ENCODE peak calls at places on chromosomes 5 and 9, in five cellular contexts. L, U, S, H and G are unnamed samples.

GRCh38 chr9:84216151-84216550 is 124.4 kb downstream of the SLC28A3 start:
- DNase-seq in L (no peak), U (no peak), S (no peak), H (no peak), G (no peak)

GRCh38 chr5:135059000-135059923 is 25.2 kb upstream of the PITX1 start:
- DNase-seq in L (no peak), U (no peak), S (no peak), H (no peak), G (no peak)

GRCh38 chr5:172769598-172770373 is 1.2 kb downstream of the DUSP1 start:
- DNase-seq in L (peak), U (peak), S (no peak), H (no peak), G (no peak)

GRCh38 chr5:83924891-83925290 is 204.2 kb upstream of the HAPLN1 start:
- DNase-seq in L (no peak), U (no peak), S (no peak), H (no peak), G (no peak)

GRCh38 chr9:112180387-112180881 is 5.3 kb upstream of the SUSD1 start:
- DNase-seq in L (no peak), U (peak), S (no peak), H (no peak), G (no peak)

GRCh38 chr9:105293408-105293807 is 49.0 kb downstream of the SLC44A1 start:
- DNase-seq in L (no peak), U (no peak), S (no peak), H (no peak), G (no peak)

GRCh38 chr5:36662291-36662851 is 56.0 kb downstream of the SLC1A3 start:
- DNase-seq in L (no peak), U (no peak), S (no peak), H (no peak), G (peak)

GRCh38 chr5:15502208-15502607 is 2.2 kb downstream of the FBXL7 start:
- DNase-seq in L (no peak), U (no peak), S (no peak), H (no peak), G (no peak)

GRCh38 chr5:52727568-52727967 is 60.1 kb upstream of the ITGA1 start:
- DNase-seq in L (no peak), U (no peak), S (peak), H (no peak), G (no peak)

GRCh38 chr9:6911901-6912650 is 154.3 kb downstream of the KDM4C start:
- DNase-seq in L (no peak), U (no peak), S (no peak), H (no peak), G (no peak)

GRCh38 chr5:173512637-173513435 is 103.6 kb downstream of the BOD1 start:
- DNase-seq in L (no peak), U (no peak), S (no peak), H (no peak), G (no peak)

GRCh38 chr5:112878760-112879159 is 17.7 kb downstream of the SRP19 start:
- DNase-seq in L (no peak), U (peak), S (no peak), H (no peak), G (no peak)

GRCh38 chr9:127285957-127286356 is 21.4 kb downstream of the GARNL3 start:
- DNase-seq in L (no peak), U (no peak), S (no peak), H (no peak), G (no peak)

GRCh38 chr5:114308017-114308416 is 53.9 kb upstream of the KCNN2 start:
- DNase-seq in L (no peak), U (no peak), S (no peak), H (no peak), G (no peak)

GRCh38 chr9:123929177-123929869 is 603 bp downstream of the DENND1A start:
- DNase-seq in L (no peak), U (no peak), S (peak), H (no peak), G (peak)

GRCh38 chr9:88388886-88389617 is 808 bp downstream of the SPIN1 start:
- DNase-seq in L (no peak), U (peak), S (peak), H (peak), G (peak)

GRCh38 chr9:748861-749497 is 92.5 kb upstream of the DMRT1 start:
- DNase-seq in L (no peak), U (no peak), S (no peak), H (no peak), G (no peak)

GRCh38 chr5:72153551-72153950 is 46.3 kb downstream of the MAP1B start:
- DNase-seq in L (no peak), U (no peak), S (no peak), H (no peak), G (no peak)

GRCh38 chr5:72152506-72152905 is 45.2 kb downstream of the MAP1B start:
- DNase-seq in L (no peak), U (no peak), S (no peak), H (no peak), G (no peak)

GRCh38 chr5:72156921-72157320 is 49.6 kb downstream of the MAP1B start:
- DNase-seq in L (no peak), U (no peak), S (peak), H (no peak), G (no peak)

GRCh38 chr5:72151646-72152045 is 44.4 kb downstream of the MAP1B start:
- DNase-seq in L (no peak), U (no peak), S (no peak), H (no peak), G (no peak)

DNA sequence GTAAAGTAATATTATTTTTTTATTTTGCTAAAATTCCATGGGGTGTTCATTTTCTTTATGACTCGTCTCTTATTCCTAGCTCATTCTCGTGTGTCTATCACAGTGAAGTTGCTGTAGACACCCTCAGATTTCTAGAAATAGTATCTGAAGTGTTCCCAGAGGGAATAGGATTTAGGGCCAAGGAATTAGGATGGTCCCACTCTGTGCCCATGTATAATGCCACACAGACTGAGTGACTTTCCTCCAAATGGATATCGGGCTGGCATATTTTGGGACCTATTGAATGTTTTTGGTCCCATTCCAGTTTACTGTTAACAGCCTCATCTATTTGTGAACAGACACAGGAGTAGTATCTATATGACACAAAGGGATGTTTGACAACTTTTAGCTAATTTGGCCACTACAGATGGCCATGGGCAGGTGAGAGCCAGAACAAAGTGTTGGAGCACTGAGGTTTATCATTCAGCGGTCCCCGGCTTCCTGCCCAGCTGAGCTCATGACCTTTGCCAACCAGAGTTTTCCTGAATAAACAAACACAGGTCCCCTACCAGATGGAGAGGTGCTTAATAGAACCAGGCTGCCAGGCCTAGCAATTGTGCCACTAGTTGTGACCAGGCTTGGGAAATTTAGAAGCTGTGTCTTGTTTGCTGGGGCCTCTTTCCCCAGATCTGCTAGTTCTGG is 46.9 kb downstream of the MAP1B start:
- DNase-seq in L (peak), U (no peak), S (no peak), H (no peak), G (no peak)
- H3K27ac ChIP-seq in L (peak), U (no peak), S (peak), H (peak), G (peak)

DNA sequence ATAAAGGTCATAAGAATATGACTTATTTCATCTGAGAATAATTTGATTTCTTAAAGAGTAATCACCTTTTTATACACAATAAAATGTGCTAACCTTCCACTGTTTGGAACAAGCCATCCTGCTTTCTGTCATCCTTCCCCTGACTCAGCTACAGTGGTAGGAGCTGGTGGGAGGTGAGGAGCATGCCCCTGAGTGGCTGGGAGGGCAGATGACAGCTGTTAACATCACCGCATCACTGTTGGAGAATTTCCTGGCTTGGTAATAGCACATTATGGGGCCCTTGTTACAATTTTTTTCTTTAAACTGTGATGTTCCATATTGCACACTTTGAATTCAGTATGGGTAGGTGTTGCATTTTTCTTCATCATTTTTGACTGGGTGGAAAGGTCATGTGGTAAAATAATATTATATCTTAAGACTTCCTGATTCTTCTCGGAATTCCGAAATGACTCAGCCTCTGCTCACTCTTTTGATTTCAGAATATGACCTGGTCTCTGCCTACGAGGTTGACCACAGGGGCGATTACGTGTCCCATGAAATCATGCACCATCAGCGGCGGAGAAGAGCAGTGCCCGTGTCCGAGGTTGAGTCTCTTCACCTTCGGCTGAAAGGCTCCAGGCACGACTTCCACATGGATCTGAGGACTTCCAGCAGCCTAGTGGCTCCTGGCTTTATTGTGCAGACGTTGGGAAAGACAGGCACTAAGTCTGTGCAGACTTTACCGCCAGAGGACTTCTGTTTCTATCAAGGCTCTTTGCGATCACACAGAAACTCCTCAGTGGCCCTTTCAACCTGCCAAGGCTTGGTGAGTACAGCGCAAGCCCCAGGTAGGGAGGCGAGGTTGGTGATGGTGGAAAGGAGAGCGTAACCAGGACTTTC is 5.8 kb downstream of the ADAMTS16 start:
- DNase-seq in L (no peak), U (no peak), S (no peak), H (no peak), G (no peak)
- H3K27ac ChIP-seq in L (no peak), U (no peak), S (no peak), H (no peak), G (no peak)

DNA sequence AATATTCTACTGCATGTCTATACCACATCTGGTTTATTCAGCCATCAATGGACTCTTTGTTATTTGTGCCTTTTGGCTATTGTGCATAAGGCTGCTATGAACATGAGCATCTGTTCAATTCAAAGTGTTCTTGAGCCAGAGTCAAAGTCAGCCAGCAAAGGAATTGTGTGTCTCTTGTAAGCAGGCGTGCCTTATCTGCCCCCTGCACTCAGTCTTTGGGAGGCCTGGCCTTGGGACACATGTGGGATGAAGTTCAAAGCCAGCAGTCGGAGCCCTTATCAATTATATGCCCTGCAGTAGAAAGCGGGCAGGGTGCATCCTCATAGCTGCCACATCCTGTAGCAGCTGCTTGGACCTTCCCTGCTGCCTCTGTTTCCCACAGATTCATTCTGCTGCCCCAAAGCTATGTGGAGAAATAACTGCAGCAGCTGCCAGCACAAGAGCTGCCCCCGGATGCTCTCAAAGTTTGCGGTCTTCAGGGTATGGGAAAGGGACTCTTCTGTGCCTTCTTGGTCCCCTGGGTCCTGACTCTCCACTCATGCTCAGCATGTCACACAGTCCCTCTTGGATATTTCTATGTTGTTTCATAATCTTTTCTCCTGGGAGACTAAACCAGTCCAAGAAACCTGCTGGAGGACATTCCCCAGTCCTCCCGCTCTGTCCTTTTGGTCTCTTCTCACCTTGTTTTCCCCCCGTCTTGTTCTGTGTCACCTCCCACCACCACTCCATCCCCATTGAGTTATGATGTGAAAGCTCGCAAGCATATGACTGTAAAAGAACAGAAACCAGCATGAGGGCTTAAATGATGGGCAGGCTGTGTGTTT is 35.9 kb downstream of the STOM start:
- DNase-seq in L (no peak), U (no peak), S (no peak), H (no peak), G (no peak)
- H3K27ac ChIP-seq in L (peak), U (no peak), S (peak), H (peak), G (peak)

GRCh38 chr9:130327070-130327780 is 61.7 kb downstream of the HMCN2 start:
- DNase-seq in L (no peak), U (no peak), S (peak), H (no peak), G (no peak)

GRCh38 chr9:130325921-130326320 is 60.4 kb downstream of the HMCN2 start:
- DNase-seq in L (no peak), U (no peak), S (no peak), H (no peak), G (no peak)

GRCh38 chr9:130328349-130328801 is 62.8 kb downstream of the HMCN2 start:
- DNase-seq in L (peak), U (no peak), S (peak), H (no peak), G (no peak)

GRCh38 chr9:130329061-130329460 is 63.5 kb downstream of the HMCN2 start:
- DNase-seq in L (no peak), U (no peak), S (no peak), H (no peak), G (no peak)

GRCh38 chr9:130327781-130328348 is 62.3 kb downstream of the HMCN2 start:
- DNase-seq in L (peak), U (no peak), S (peak), H (no peak), G (no peak)
- H3K27ac ChIP-seq in L (peak), U (no peak), S (peak), H (no peak), G (no peak)

GRCh38 chr5:1129725-1130082 is 17.8 kb upstream of the SLC12A7 start:
- DNase-seq in L (no peak), U (no peak), S (no peak), H (no peak), G (no peak)
- H3K27ac ChIP-seq in L (no peak), U (no peak), S (no peak), H (no peak), G (no peak)